ENCODE peak calls at places on chromosomes 2 and 18, in ten cellular contexts. U is HCT116; R is A549; C is DND-41; D is right cardiac atrium; A is heart right ventricle; H is CD4-positive, alpha-beta T cell; V is breast epithelium; Q is hepatocyte; Y is GM23248. L is an unnamed sample.

GRCh38 chr2:1731512-1731962 is 12.8 kb downstream of the PXDN start:
- DNase-seq in U (no peak), R (no peak), C (no peak), D (peak; percentile 52), A (peak; percentile 13), H (no peak), V (no peak), Q (no peak), Y (peak; percentile 88), L (peak; percentile 70)

GRCh38 chr2:28253543-28253942 is 139.1 kb upstream of the FOSL2 start:
- DNase-seq in U (no peak), R (no peak), C (no peak), D (no peak), A (no peak), H (no peak), V (no peak), Q (no peak), Y (no peak), L (no peak)

GRCh38 chr2:11866358-11867335 is 120.2 kb downstream of the LPIN1 start:
- DNase-seq in U (no peak), R (no peak), C (no peak), D (no peak), A (no peak), H (no peak), V (no peak), Q (no peak), Y (no peak), L (no peak)

GRCh38 chr2:215498411-215498810 is 62.5 kb upstream of the FN1 start:
- DNase-seq in U (no peak), R (peak; percentile 64), C (no peak), D (no peak), A (no peak), H (no peak), V (no peak), Q (peak; percentile 42), Y (peak; percentile 20), L (no peak)

GRCh38 chr18:38961880-38962279 is 1396.3 kb upstream of the CELF4 start:
- DNase-seq in U (no peak), R (no peak), C (no peak), D (no peak), A (no peak), H (no peak), V (no peak), Q (no peak), Y (no peak), L (no peak)

GRCh38 chr18:56641714-56642331 is 3.4 kb upstream of the TXNL1 start:
- DNase-seq in U (no peak), R (peak; percentile 13), C (no peak), D (no peak), A (no peak), H (no peak), V (no peak), Q (no peak), Y (peak; percentile 34), L (no peak)

GRCh38 chr2:28451793-28452533 is 43.9 kb upstream of the PLB1 start:
- DNase-seq in U (no peak), R (no peak), C (no peak), D (no peak), A (no peak), H (no peak), V (no peak), Q (no peak), Y (no peak), L (no peak)

GRCh38 chr18:27185025-27185763 is at the start of gene CHST9:
- DNase-seq in U (no peak), R (no peak), C (no peak), D (peak; percentile 55), A (peak; percentile 15), H (no peak), V (no peak), Q (peak; percentile 28), Y (no peak), L (no peak)

GRCh38 chr2:229586746-229587705 is 127.3 kb downstream of the DNER start:
- DNase-seq in U (peak; percentile 76), R (peak; percentile 77), C (peak; percentile 27), D (peak; percentile 88), A (peak; percentile 76), H (no peak), V (peak; percentile 47), Q (peak; percentile 92), Y (peak; percentile 88), L (peak; percentile 24)

GRCh38 chr2:82062469-82062868 is 1757.9 kb upstream of the LRRTM1 start:
- DNase-seq in U (no peak), R (no peak), C (no peak), D (no peak), A (no peak), H (no peak), V (no peak), Q (no peak), Y (no peak), L (no peak)

GRCh38 chr2:8058652-8059051 is 623.2 kb upstream of the ID2 start:
- DNase-seq in U (no peak), R (no peak), C (no peak), D (no peak), A (no peak), H (no peak), V (no peak), Q (no peak), Y (no peak), L (no peak)

GRCh38 chr2:74551942-74552913 is 1.5 kb downstream of the LOXL3 start:
- DNase-seq in U (no peak), R (no peak), C (no peak), D (no peak), A (no peak), H (no peak), V (no peak), Q (no peak), Y (peak; percentile 36), L (no peak)

GRCh38 chr2:216363221-216363620 is 9.1 kb downstream of the MARCHF4 start:
- DNase-seq in U (no peak), R (no peak), C (no peak), D (no peak), A (no peak), H (no peak), V (no peak), Q (no peak), Y (no peak), L (no peak)

GRCh38 chr18:3002766-3003165 is 10.2 kb downstream of the LPIN2 start:
- DNase-seq in U (no peak), R (no peak), C (no peak), D (no peak), A (no peak), H (no peak), V (no peak), Q (peak; percentile 29), Y (no peak), L (no peak)

GRCh38 chr2:188788621-188789020 is 185.6 kb upstream of the COL3A1 start:
- DNase-seq in U (peak; percentile 57), R (peak; percentile 55), C (no peak), D (peak; percentile 69), A (peak; percentile 79), H (no peak), V (peak; percentile 34), Q (peak; percentile 43), Y (peak; percentile 86), L (no peak)

GRCh38 chr2:47162780-47163179 is 7.7 kb upstream of the STPG4 start:
- DNase-seq in U (no peak), R (no peak), C (no peak), D (no peak), A (no peak), H (no peak), V (no peak), Q (no peak), Y (no peak), L (no peak)

GRCh38 chr2:47161475-47161874 is 6.4 kb upstream of the STPG4 start:
- DNase-seq in U (no peak), R (no peak), C (no peak), D (no peak), A (no peak), H (no peak), V (no peak), Q (no peak), Y (no peak), L (no peak)

GRCh38 chr2:47160207-47160606 is 5.1 kb upstream of the STPG4 start:
- DNase-seq in U (no peak), R (no peak), C (no peak), D (no peak), A (no peak), H (no peak), V (no peak), Q (no peak), Y (no peak), L (no peak)

GRCh38 chr2:47158576-47158975 is 3.5 kb upstream of the STPG4 start:
- DNase-seq in U (no peak), R (no peak), C (no peak), D (no peak), A (no peak), H (no peak), V (no peak), Q (no peak), Y (no peak), L (no peak)

GRCh38 chr2:47159627-47160026 is 4.5 kb upstream of the STPG4 start:
- DNase-seq in U (no peak), R (no peak), C (no peak), D (no peak), A (no peak), H (no peak), V (no peak), Q (no peak), Y (no peak), L (no peak)
- H3K27ac ChIP-seq in U (no peak overlapping the region), R (no peak overlapping the region), C (no peak overlapping the region), D (no peak overlapping the region), A (no peak overlapping the region), H (no peak overlapping the region), V (no peak overlapping the region), Q (no peak overlapping the region), Y (no peak overlapping the region), L (no peak overlapping the region)

DNA sequence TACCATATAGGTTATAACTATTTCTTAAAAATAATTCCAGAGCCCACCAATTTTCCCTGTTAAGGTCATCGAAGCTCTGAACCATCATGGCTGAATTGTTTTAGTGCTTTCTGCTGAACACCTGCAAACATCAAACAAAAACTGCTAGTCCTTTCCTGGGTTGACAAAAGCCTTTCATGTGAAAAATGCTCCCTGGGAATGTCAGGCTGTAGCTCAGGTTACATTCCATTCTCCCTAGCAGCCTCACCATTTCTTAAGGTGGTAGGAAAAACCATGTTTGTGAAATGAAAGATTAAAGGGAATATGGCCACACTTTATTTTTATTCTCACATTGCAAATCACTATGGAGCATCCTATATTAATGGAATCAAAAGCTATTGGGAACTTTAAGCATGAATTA is 5.7 kb downstream of the TCF4 start:
- DNase-seq in U (no peak), R (no peak), C (no peak), D (no peak), A (no peak), H (no peak), V (no peak), Q (no peak), Y (no peak), L (no peak)
- H3K27ac ChIP-seq in U (no peak overlapping the region), R (no peak overlapping the region), C (no peak overlapping the region), D (no peak overlapping the region), A (no peak overlapping the region), H (no peak overlapping the region), V (no peak overlapping the region), Q (peak overlapping the region; percentile 25), Y (no peak overlapping the region), L (no peak overlapping the region)

GRCh38 chr2:148273158-148273691 is 252.3 kb downstream of the MBD5 start:
- DNase-seq in U (no peak), R (peak; percentile 31), C (no peak), D (no peak), A (no peak), H (no peak), V (no peak), Q (no peak), Y (peak; percentile 42), L (peak; percentile 11)
- H3K27ac ChIP-seq in U (no peak overlapping the region), R (peak overlapping the region; percentile 50), C (no peak overlapping the region), D (no peak overlapping the region), A (no peak overlapping the region), H (no peak overlapping the region), V (no peak overlapping the region), Q (peak overlapping the region; percentile 12), Y (peak overlapping the region; percentile 42), L (peak overlapping the region; percentile 32)

GRCh38 chr2:197293252-197294007 is 17.1 kb downstream of the ANKRD44 start:
- DNase-seq in U (no peak), R (no peak), C (no peak), D (no peak), A (no peak), H (peak; percentile 16), V (no peak), Q (no peak), Y (no peak), L (no peak)
- H3K27ac ChIP-seq in U (no peak overlapping the region), R (no peak overlapping the region), C (no peak overlapping the region), D (no peak overlapping the region), A (no peak overlapping the region), H (peak overlapping the region; percentile 70), V (no peak overlapping the region), Q (no peak overlapping the region), Y (no peak overlapping the region), L (no peak overlapping the region)

L was measured in AG04450.